ENCODE peak calls at places on chromosomes 4 and X, in nine cellular contexts. One of them, this sample, is unnamed.

GRCh38 chrX:131728295-131729145 is 184.6 kb downstream of the OR13H1 start:
- DNase-seq in testis: peak; percentile 13
- DNase-seq in WTC11: peak; percentile 15
- DNase-seq in mesothelial cell of epicardium: no peak
- DNase-seq in uterus: peak; percentile 88
- DNase-seq in mammary epithelial cell: peak; percentile 78
- DNase-seq in heart right ventricle: no peak
- DNase-seq in chondrocyte: no peak
- DNase-seq in CD8-positive, alpha-beta T cell: no peak
- DNase-seq in this sample: peak; percentile 63

GRCh38 chr4:102625232-102625930 is 124.2 kb downstream of the NFKB1 start:
- DNase-seq in testis: no peak
- DNase-seq in WTC11: peak; percentile 46
- DNase-seq in mesothelial cell of epicardium: no peak
- DNase-seq in uterus: peak; percentile 39
- DNase-seq in mammary epithelial cell: peak; percentile 50
- DNase-seq in heart right ventricle: no peak
- DNase-seq in chondrocyte: no peak
- DNase-seq in CD8-positive, alpha-beta T cell: peak; percentile 57
- DNase-seq in this sample: peak; percentile 24

GRCh38 chrX:149003863-149004660 is 501.0 kb downstream of the IDS start:
- DNase-seq in testis: no peak
- DNase-seq in WTC11: no peak
- DNase-seq in mesothelial cell of epicardium: no peak
- DNase-seq in uterus: no peak
- DNase-seq in mammary epithelial cell: no peak
- DNase-seq in heart right ventricle: no peak
- DNase-seq in chondrocyte: no peak
- DNase-seq in CD8-positive, alpha-beta T cell: no peak
- DNase-seq in this sample: peak; percentile 5

GRCh38 chr4:133152330-133152791 is 3.3 kb downstream of the PCDH10 start:
- DNase-seq in testis: no peak
- DNase-seq in WTC11: no peak
- DNase-seq in mesothelial cell of epicardium: no peak
- DNase-seq in uterus: no peak
- DNase-seq in mammary epithelial cell: no peak
- DNase-seq in heart right ventricle: no peak
- DNase-seq in chondrocyte: no peak
- DNase-seq in CD8-positive, alpha-beta T cell: no peak
- DNase-seq in this sample: no peak

GRCh38 chr4:99395595-99396364 is 39.4 kb downstream of the ADH7 start:
- DNase-seq in testis: no peak
- DNase-seq in WTC11: no peak
- DNase-seq in mesothelial cell of epicardium: no peak
- DNase-seq in uterus: no peak
- DNase-seq in mammary epithelial cell: peak; percentile 56
- DNase-seq in heart right ventricle: no peak
- DNase-seq in chondrocyte: no peak
- DNase-seq in CD8-positive, alpha-beta T cell: no peak
- DNase-seq in this sample: no peak

GRCh38 chrX:30799327-30799726 is 89.7 kb downstream of the TAB3 start:
- DNase-seq in testis: no peak
- DNase-seq in WTC11: no peak
- DNase-seq in mesothelial cell of epicardium: no peak
- DNase-seq in uterus: no peak
- DNase-seq in mammary epithelial cell: no peak
- DNase-seq in heart right ventricle: no peak
- DNase-seq in chondrocyte: peak; percentile 26
- DNase-seq in CD8-positive, alpha-beta T cell: no peak
- DNase-seq in this sample: no peak

GRCh38 chrX:24002792-24003191 is 24.2 kb downstream of the KLHL15 start:
- DNase-seq in testis: no peak
- DNase-seq in WTC11: no peak
- DNase-seq in mesothelial cell of epicardium: no peak
- DNase-seq in uterus: no peak
- DNase-seq in mammary epithelial cell: no peak
- DNase-seq in heart right ventricle: no peak
- DNase-seq in chondrocyte: no peak
- DNase-seq in CD8-positive, alpha-beta T cell: no peak
- DNase-seq in this sample: no peak

GRCh38 chrX:13983734-13984133 is 46.0 kb downstream of the GEMIN8 start:
- DNase-seq in testis: no peak
- DNase-seq in WTC11: no peak
- DNase-seq in mesothelial cell of epicardium: no peak
- DNase-seq in uterus: no peak
- DNase-seq in mammary epithelial cell: no peak
- DNase-seq in heart right ventricle: no peak
- DNase-seq in chondrocyte: no peak
- DNase-seq in CD8-positive, alpha-beta T cell: no peak
- DNase-seq in this sample: peak; percentile 6

GRCh38 chr4:145554691-145555090 is 64.5 kb upstream of the MMAA start:
- DNase-seq in testis: no peak
- DNase-seq in WTC11: no peak
- DNase-seq in mesothelial cell of epicardium: no peak
- DNase-seq in uterus: no peak
- DNase-seq in mammary epithelial cell: no peak
- DNase-seq in heart right ventricle: no peak
- DNase-seq in chondrocyte: no peak
- DNase-seq in CD8-positive, alpha-beta T cell: no peak
- DNase-seq in this sample: no peak

GRCh38 chrX:120251471-120252011 is 929 bp downstream of the ZBTB33 start:
- DNase-seq in testis: peak; percentile 51
- DNase-seq in WTC11: no peak
- DNase-seq in mesothelial cell of epicardium: no peak
- DNase-seq in uterus: peak; percentile 21
- DNase-seq in mammary epithelial cell: peak; percentile 9
- DNase-seq in heart right ventricle: peak; percentile 13
- DNase-seq in chondrocyte: no peak
- DNase-seq in CD8-positive, alpha-beta T cell: peak; percentile 12
- DNase-seq in this sample: peak; percentile 38

GRCh38 chr4:155705664-155706063 is 39.0 kb downstream of the GUCY1A1 start:
- DNase-seq in testis: no peak
- DNase-seq in WTC11: no peak
- DNase-seq in mesothelial cell of epicardium: no peak
- DNase-seq in uterus: no peak
- DNase-seq in mammary epithelial cell: no peak
- DNase-seq in heart right ventricle: no peak
- DNase-seq in chondrocyte: no peak
- DNase-seq in CD8-positive, alpha-beta T cell: no peak
- DNase-seq in this sample: no peak

GRCh38 chr4:116632269-116632668 is 453.1 kb downstream of the TRAM1L1 start:
- DNase-seq in testis: no peak
- DNase-seq in WTC11: no peak
- DNase-seq in mesothelial cell of epicardium: no peak
- DNase-seq in uterus: no peak
- DNase-seq in mammary epithelial cell: no peak
- DNase-seq in heart right ventricle: no peak
- DNase-seq in chondrocyte: no peak
- DNase-seq in CD8-positive, alpha-beta T cell: no peak
- DNase-seq in this sample: no peak

GRCh38 chr4:147453561-147454141 is 27.2 kb upstream of the EDNRA start:
- DNase-seq in testis: no peak
- DNase-seq in WTC11: no peak
- DNase-seq in mesothelial cell of epicardium: no peak
- DNase-seq in uterus: no peak
- DNase-seq in mammary epithelial cell: peak; percentile 76
- DNase-seq in heart right ventricle: no peak
- DNase-seq in chondrocyte: no peak
- DNase-seq in CD8-positive, alpha-beta T cell: no peak
- DNase-seq in this sample: no peak

GRCh38 chr4:181802207-181802606 is 441.0 kb upstream of the TENM3 start:
- DNase-seq in testis: no peak
- DNase-seq in WTC11: no peak
- DNase-seq in mesothelial cell of epicardium: no peak
- DNase-seq in uterus: no peak
- DNase-seq in mammary epithelial cell: no peak
- DNase-seq in heart right ventricle: no peak
- DNase-seq in chondrocyte: no peak
- DNase-seq in CD8-positive, alpha-beta T cell: no peak
- DNase-seq in this sample: no peak

GRCh38 chrX:133979641-133980230 is 5.7 kb downstream of the GPC3 start:
- DNase-seq in testis: no peak
- DNase-seq in WTC11: no peak
- DNase-seq in mesothelial cell of epicardium: no peak
- DNase-seq in uterus: no peak
- DNase-seq in mammary epithelial cell: no peak
- DNase-seq in heart right ventricle: no peak
- DNase-seq in chondrocyte: no peak
- DNase-seq in CD8-positive, alpha-beta T cell: no peak
- DNase-seq in this sample: no peak

GRCh38 chrX:31590581-31591113 is 518.8 kb upstream of the FTHL17 start:
- DNase-seq in testis: no peak
- DNase-seq in WTC11: no peak
- DNase-seq in mesothelial cell of epicardium: no peak
- DNase-seq in uterus: no peak
- DNase-seq in mammary epithelial cell: peak; percentile 48
- DNase-seq in heart right ventricle: no peak
- DNase-seq in chondrocyte: no peak
- DNase-seq in CD8-positive, alpha-beta T cell: no peak
- DNase-seq in this sample: no peak

GRCh38 chrX:10327651-10328050 is 170.9 kb downstream of the CLCN4 start:
- DNase-seq in testis: no peak
- DNase-seq in WTC11: no peak
- DNase-seq in mesothelial cell of epicardium: no peak
- DNase-seq in uterus: no peak
- DNase-seq in mammary epithelial cell: no peak
- DNase-seq in heart right ventricle: no peak
- DNase-seq in chondrocyte: no peak
- DNase-seq in CD8-positive, alpha-beta T cell: no peak
- DNase-seq in this sample: no peak

DNA sequence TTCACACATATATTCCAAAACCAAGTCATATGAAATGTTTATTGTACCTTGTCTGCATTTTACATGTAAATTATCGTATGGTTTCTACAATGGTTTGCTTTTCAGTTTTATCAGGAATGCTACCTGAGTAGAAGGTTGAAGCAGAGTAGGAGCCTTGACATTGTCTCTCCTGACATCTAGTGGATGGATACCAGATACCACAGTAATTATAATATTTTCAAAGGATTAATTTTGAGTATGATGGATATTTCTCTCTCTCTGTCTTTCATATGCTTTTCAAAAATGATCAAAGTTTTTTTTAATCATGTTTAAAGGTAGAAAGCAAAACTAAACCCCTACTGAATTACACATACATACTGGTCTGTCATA is 109.4 kb upstream of the KLHL13 start:
- DNase-seq in testis: no peak
- DNase-seq in WTC11: no peak
- DNase-seq in mesothelial cell of epicardium: no peak
- DNase-seq in uterus: no peak
- DNase-seq in mammary epithelial cell: no peak
- DNase-seq in heart right ventricle: no peak
- DNase-seq in chondrocyte: no peak
- DNase-seq in CD8-positive, alpha-beta T cell: no peak
- DNase-seq in this sample: peak; percentile 9
- TF ChIP-seq CTCF in testis: no peak
- TF ChIP-seq CTCF in WTC11: no peak
- TF ChIP-seq CTCF in mesothelial cell of epicardium: peak; percentile 29
- TF ChIP-seq CTCF in uterus: peak; percentile 34
- TF ChIP-seq CTCF in mammary epithelial cell: peak; percentile 68
- TF ChIP-seq CTCF in heart right ventricle: peak; percentile 46
- TF ChIP-seq CTCF in chondrocyte: peak; percentile 79
- TF ChIP-seq CTCF in CD8-positive, alpha-beta T cell: no peak
- TF ChIP-seq CTCF in this sample: peak; percentile 47

GRCh38 chr4:105895609-105896460 is 564 bp downstream of the NPNT start:
- DNase-seq in testis: peak; percentile 26
- DNase-seq in WTC11: peak; percentile 54
- DNase-seq in mesothelial cell of epicardium: peak; percentile 29
- DNase-seq in uterus: peak; percentile 12
- DNase-seq in mammary epithelial cell: peak; percentile 58
- DNase-seq in heart right ventricle: no peak
- DNase-seq in chondrocyte: peak; percentile 82
- DNase-seq in CD8-positive, alpha-beta T cell: no peak
- DNase-seq in this sample: peak; percentile 77
- TF ChIP-seq CTCF in testis: no peak
- TF ChIP-seq CTCF in WTC11: no peak
- TF ChIP-seq CTCF in mesothelial cell of epicardium: no peak
- TF ChIP-seq CTCF in uterus: no peak
- TF ChIP-seq CTCF in mammary epithelial cell: no peak
- TF ChIP-seq CTCF in heart right ventricle: peak; percentile 6
- TF ChIP-seq CTCF in chondrocyte: peak; percentile 31
- TF ChIP-seq CTCF in CD8-positive, alpha-beta T cell: no peak
- TF ChIP-seq CTCF in this sample: peak; percentile 29

DNA sequence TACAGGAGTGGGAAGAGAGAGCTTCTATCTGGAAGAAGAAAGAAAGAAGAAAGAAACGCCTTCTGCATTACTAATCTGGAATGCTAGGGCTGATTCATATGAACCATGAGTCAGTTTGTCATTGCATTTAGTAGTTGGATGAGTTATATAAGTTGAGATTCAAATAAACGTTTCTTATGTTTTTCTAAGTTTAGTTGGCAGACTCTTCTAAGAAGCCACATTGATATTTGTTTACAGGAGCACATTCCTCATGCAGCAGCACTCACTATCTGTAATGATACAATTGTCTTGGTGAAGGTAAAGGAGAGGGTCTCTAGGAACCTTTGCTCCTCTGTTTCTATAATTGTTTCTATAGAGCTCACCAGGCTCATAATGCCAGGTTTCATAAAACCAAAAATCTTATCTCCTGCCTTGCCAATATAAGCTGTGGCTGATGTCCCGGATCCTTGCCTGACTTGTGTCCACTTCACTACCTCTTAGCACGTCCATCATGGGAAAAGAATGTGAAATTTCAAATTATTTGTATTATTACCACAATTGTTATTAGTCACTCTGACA is 39.5 kb downstream of the HOPX start:
- DNase-seq in testis: no peak
- DNase-seq in WTC11: no peak
- DNase-seq in mesothelial cell of epicardium: no peak
- DNase-seq in uterus: no peak
- DNase-seq in mammary epithelial cell: peak; percentile 84
- DNase-seq in heart right ventricle: no peak
- DNase-seq in chondrocyte: no peak
- DNase-seq in CD8-positive, alpha-beta T cell: no peak
- DNase-seq in this sample: no peak
- TF ChIP-seq CTCF in testis: no peak
- TF ChIP-seq CTCF in WTC11: no peak
- TF ChIP-seq CTCF in mesothelial cell of epicardium: no peak
- TF ChIP-seq CTCF in uterus: no peak
- TF ChIP-seq CTCF in mammary epithelial cell: no peak
- TF ChIP-seq CTCF in heart right ventricle: no peak
- TF ChIP-seq CTCF in chondrocyte: peak; percentile 64
- TF ChIP-seq CTCF in CD8-positive, alpha-beta T cell: no peak
- TF ChIP-seq CTCF in this sample: peak; percentile 6

DNA sequence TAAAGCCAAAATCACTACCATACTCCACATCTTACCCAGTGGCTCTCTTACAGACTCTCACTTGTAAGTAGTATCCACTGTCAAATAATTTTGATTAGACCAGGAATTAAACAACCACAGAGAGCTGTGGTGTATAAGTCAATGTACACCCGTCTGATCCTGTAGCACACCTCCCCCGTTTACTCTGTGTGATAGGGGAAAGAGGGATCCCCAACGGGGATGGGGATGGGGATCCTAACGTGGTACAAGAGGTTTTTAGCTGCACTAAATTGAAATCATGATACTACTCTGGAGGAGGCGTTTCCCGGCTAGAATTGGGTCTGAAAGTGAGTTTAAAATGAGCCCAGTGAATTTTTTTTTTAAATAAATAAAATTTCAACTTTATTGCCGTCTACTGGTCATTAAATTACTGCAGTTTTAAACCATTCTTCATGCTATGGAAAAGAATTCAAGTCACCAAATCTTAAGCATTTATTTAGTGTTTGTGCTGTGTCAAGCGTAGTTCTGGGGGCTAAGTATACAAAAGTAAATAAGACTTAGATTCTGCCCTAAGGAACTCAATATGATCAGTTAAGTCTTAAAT is 76.6 kb downstream of the INTS12 start:
- DNase-seq in testis: no peak
- DNase-seq in WTC11: no peak
- DNase-seq in mesothelial cell of epicardium: no peak
- DNase-seq in uterus: no peak
- DNase-seq in mammary epithelial cell: no peak
- DNase-seq in heart right ventricle: no peak
- DNase-seq in chondrocyte: no peak
- DNase-seq in CD8-positive, alpha-beta T cell: no peak
- DNase-seq in this sample: no peak
- TF ChIP-seq CTCF in testis: no peak
- TF ChIP-seq CTCF in WTC11: no peak
- TF ChIP-seq CTCF in mesothelial cell of epicardium: no peak
- TF ChIP-seq CTCF in uterus: peak; percentile 25
- TF ChIP-seq CTCF in mammary epithelial cell: no peak
- TF ChIP-seq CTCF in heart right ventricle: peak; percentile 18
- TF ChIP-seq CTCF in chondrocyte: no peak
- TF ChIP-seq CTCF in CD8-positive, alpha-beta T cell: no peak
- TF ChIP-seq CTCF in this sample: peak; percentile 28